ENCODE peak calls at places on chromosome 19, in five cellular contexts. L is SK-N-SH, V is H1, Z is K562, G is Panc1. C is an unnamed sample.

GRCh38 chr19:13163609-13164364 is 13.6 kb downstream of the IER2 start:
- DNase-seq in L (peak; percentile 94), V (no peak), Z (peak; percentile 92), G (no peak), C (no peak)

GRCh38 chr19:39320948-39321831 is 527 bp upstream of the LRFN1 start:
- DNase-seq in L (peak; percentile 95), V (no peak), Z (no peak), G (no peak), C (no peak)

GRCh38 chr19:48634424-48635262 is 2.5 kb downstream of the DBP start:
- DNase-seq in L (peak; percentile 90), V (peak; percentile 90), Z (peak; percentile 98), G (no peak), C (peak; percentile 94)

GRCh38 chr19:8458380-8458779 is 13.6 kb downstream of the HNRNPM start:
- DNase-seq in L (no peak), V (no peak), Z (no peak), G (no peak), C (no peak)

GRCh38 chr19:13817018-13817614 is 21.9 kb downstream of the ZSWIM4 start:
- DNase-seq in L (no peak), V (peak; percentile 98), Z (peak; percentile 93), G (no peak), C (no peak)

GRCh38 chr19:47066376-47067214 is 18.2 kb upstream of the TMEM160 start:
- DNase-seq in L (no peak), V (no peak), Z (no peak), G (no peak), C (no peak)

GRCh38 chr19:58407658-58408151 is 744 bp upstream of the ZNF584 start:
- DNase-seq in L (no peak), V (no peak), Z (peak; percentile 59), G (no peak), C (no peak)

GRCh38 chr19:52923782-52924593 is 760 bp upstream of the ZNF888 start:
- DNase-seq in L (no peak), V (no peak), Z (peak; percentile 89), G (no peak), C (no peak)

GRCh38 chr19:29576761-29577661 is 29.1 kb upstream of the POP4 start:
- DNase-seq in L (no peak), V (no peak), Z (no peak), G (no peak), C (no peak)

GRCh38 chr19:45254044-45254531 is 3.0 kb downstream of the MARK4 start:
- DNase-seq in L (peak; percentile 79), V (no peak), Z (peak; percentile 26), G (no peak), C (no peak)

GRCh38 chr19:8308891-8309291 is 733 bp upstream of the CD320 start:
- DNase-seq in L (no peak), V (no peak), Z (no peak), G (no peak), C (no peak)

GRCh38 chr19:44752816-44753618 is 4.5 kb downstream of the BCL3 start:
- DNase-seq in L (peak; percentile 68), V (no peak), Z (peak; percentile 94), G (peak; percentile 54), C (no peak)

GRCh38 chr19:35211545-35212230 is 16.9 kb downstream of the FAM187B start:
- DNase-seq in L (no peak), V (no peak), Z (no peak), G (no peak), C (no peak)

GRCh38 chr19:11201791-11202190 is 4.4 kb upstream of the KANK2 start:
- DNase-seq in L (no peak), V (no peak), Z (no peak), G (no peak), C (no peak)

GRCh38 chr19:1244693-1245451 is 3.3 kb downstream of the ATP5F1D start:
- DNase-seq in L (no peak), V (no peak), Z (no peak), G (no peak), C (no peak)

GRCh38 chr19:10802479-10802878 is 33.5 kb downstream of the TMED1 start:
- DNase-seq in L (no peak), V (no peak), Z (no peak), G (no peak), C (no peak)

GRCh38 chr19:36775768-36776167 is 3.2 kb upstream of the ZNF850 start:
- DNase-seq in L (no peak), V (peak; percentile 75), Z (no peak), G (no peak), C (no peak)

GRCh38 chr19:46503848-46504453 is 8.3 kb upstream of the PNMA8B start:
- DNase-seq in L (peak; percentile 74), V (no peak), Z (no peak), G (no peak), C (no peak)

GRCh38 chr19:37975596-37976515 is 68.8 kb downstream of the SIPA1L3 start:
- DNase-seq in L (no peak), V (no peak), Z (no peak), G (no peak), C (no peak)

GRCh38 chr19:28855216-28855615 is 357.7 kb downstream of the UQCRFS1 start:
- DNase-seq in L (no peak), V (no peak), Z (no peak), G (no peak), C (no peak)

GRCh38 chr19:4524808-4525562 is 6.7 kb upstream of the PLIN4 start:
- DNase-seq in L (peak; percentile 79), V (no peak), Z (peak; percentile 77), G (peak; percentile 33), C (peak; percentile 8)

GRCh38 chr19:48873476-48874308 is 1.5 kb downstream of the PPP1R15A start:
- DNase-seq in L (no peak), V (no peak), Z (peak; percentile 98), G (no peak), C (no peak)

GRCh38 chr19:751501-752341 is 809 bp downstream of the MISP start:
- DNase-seq in L (peak; percentile 59), V (no peak), Z (peak; percentile 57), G (no peak), C (no peak)

GRCh38 chr19:1860133-1860775 is 3.1 kb downstream of the KLF16 start:
- DNase-seq in L (peak; percentile 76), V (no peak), Z (peak; percentile 90), G (no peak), C (no peak)

GRCh38 chr19:10420444-10421239 is at the start of gene PDE4A:
- DNase-seq in L (peak; percentile 73), V (no peak), Z (peak; percentile 89), G (no peak), C (no peak)

GRCh38 chr19:2962018-2962670 is 15.2 kb upstream of the TLE6 start:
- DNase-seq in L (peak; percentile 77), V (no peak), Z (peak; percentile 81), G (no peak), C (peak; percentile 68)
- TF ChIP-seq SIN3A in L (no peak), V (peak; percentile 31), Z (no peak), G (no peak), C (no peak)

DNA sequence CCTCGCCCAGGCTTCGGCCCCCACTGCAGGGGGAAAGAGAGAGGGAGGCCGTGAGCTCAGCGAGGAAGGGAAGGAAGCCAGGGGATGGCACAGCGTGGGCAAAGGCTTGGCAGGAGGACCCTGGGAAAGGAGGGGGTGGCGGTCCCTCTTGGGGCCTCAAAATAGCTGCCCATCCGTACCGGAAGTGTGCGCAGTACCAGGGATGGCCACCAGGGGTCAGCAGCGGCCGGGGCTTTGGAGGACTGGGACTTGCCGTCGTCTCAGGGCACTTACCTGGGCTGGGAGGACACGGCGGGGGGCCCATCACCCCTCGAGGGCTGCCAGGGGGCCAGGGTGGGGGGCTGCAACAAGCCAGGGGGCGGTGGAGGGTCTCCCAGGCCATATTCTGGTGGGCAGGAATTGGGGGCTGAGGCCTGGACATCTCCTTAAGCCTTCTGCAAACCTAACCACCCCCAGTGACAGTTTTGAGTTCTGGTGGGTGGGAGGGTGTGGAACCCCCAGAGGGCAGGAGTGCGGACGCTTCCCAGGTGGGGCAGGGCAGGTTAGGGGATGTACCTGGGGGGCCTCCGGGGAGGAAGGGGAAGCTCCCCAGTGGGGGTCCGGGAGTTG is 7.8 kb upstream of the TMEM161A start:
- DNase-seq in L (peak; percentile 93), V (peak; percentile 67), Z (peak; percentile 86), G (no peak), C (no peak)
- TF ChIP-seq SIN3A in L (no peak), V (peak; percentile 59), Z (no peak), G (no peak), C (no peak)

DNA sequence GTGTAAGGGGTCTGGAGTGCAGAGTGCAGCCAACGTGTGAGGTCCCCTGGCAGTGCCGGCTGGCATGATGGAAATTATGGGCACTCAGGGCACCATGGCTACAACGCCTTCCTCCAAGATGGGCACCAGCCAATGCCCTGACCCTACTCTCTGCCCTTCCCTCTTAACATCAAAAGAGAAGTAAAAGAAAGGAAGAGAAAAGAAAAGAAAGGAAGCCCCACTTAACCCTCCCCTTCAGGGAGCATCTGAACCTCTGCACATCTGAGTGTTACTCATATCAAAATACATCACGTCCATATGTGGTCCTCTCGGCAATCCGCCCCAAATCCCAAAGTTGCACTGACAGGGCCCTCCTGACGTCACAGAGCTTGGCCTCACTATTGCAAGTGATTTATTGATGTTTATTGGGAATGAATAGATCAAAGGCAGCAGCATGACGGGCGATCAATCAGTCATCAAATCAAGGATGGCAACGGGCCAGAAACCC is 1.4 kb downstream of the TSHZ3 start:
- DNase-seq in L (no peak), V (no peak), Z (no peak), G (no peak), C (no peak)
- TF ChIP-seq SIN3A in L (no peak), V (no peak), Z (no peak), G (no peak), C (no peak)

DNA sequence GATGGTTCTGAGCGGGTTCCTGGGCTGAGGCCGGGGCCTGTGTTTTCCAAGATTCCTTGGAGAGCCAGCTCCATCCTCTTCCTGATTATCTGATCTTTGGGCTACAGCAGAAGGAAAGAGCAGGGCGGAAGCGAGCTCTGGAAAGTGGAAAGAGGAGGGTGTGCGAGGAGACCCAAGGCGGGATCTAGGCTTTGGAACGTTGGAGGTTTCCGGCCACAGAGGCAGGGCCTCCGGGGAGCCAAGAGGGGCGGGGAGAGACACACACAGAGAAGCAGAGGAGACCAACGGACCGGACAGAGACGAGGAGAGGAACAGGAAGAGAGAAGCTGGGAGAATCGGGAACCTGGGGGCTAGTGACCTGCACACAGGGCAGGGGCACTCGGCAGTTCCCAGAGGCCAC is at the start of gene CLEC11A:
- DNase-seq in L (no peak), V (no peak), Z (peak; percentile 50), G (no peak), C (no peak)
- TF ChIP-seq SIN3A in L (no peak), V (no peak), Z (no peak), G (no peak), C (no peak)